ENCODE peak calls at places on chromosomes 12 and 14, in seven cellular contexts. Y is trophoblast cell, T is neuronal stem cell, A is mesendoderm, N is IMR-90, X is H9, I is mesenchymal stem cell. M is an unnamed sample.

GRCh38 chr12:53585726-53586125 is 40.5 kb downstream of the ATF7 start:
- DNase-seq in Y (no peak), T (no peak), A (no peak), N (no peak), X (no peak), I (no peak), M (no peak)

GRCh38 chr14:20631023-20631820 is 10.3 kb downstream of the OR6S1 start:
- DNase-seq in Y (no peak), T (no peak), A (peak), N (peak), X (peak), I (peak), M (no peak)

GRCh38 chr14:88299865-88300264 is 23.2 kb downstream of the KCNK10 start:
- DNase-seq in Y (no peak), T (no peak), A (no peak), N (no peak), X (no peak), I (no peak), M (no peak)

GRCh38 chr14:31025335-31026075 is at the start of gene AP4S1:
- DNase-seq in Y (no peak), T (peak), A (peak), N (no peak), X (peak), I (peak), M (peak)

GRCh38 chr12:53122961-53123468 is 19.7 kb downstream of the SOAT2 start:
- DNase-seq in Y (no peak), T (no peak), A (peak), N (peak), X (no peak), I (no peak), M (peak)

GRCh38 chr12:57479043-57479375 is 657 bp downstream of the ARHGAP9 start:
- DNase-seq in Y (no peak), T (no peak), A (no peak), N (no peak), X (no peak), I (no peak), M (no peak)

GRCh38 chr12:58086930-58087329 is 145.6 kb downstream of the ATP23 start:
- DNase-seq in Y (no peak), T (no peak), A (no peak), N (no peak), X (no peak), I (no peak), M (no peak)

GRCh38 chr12:88650715-88651114 is 70.4 kb upstream of the KITLG start:
- DNase-seq in Y (no peak), T (no peak), A (no peak), N (peak), X (no peak), I (peak), M (no peak)

GRCh38 chr12:19783547-19784444 is 344.5 kb downstream of the AEBP2 start:
- DNase-seq in Y (no peak), T (no peak), A (no peak), N (no peak), X (peak), I (no peak), M (no peak)

GRCh38 chr12:123771261-123771660 is 9.2 kb downstream of the DNAH10 start:
- DNase-seq in Y (no peak), T (no peak), A (no peak), N (no peak), X (no peak), I (no peak), M (no peak)

GRCh38 chr14:99134333-99135046 is 137.5 kb downstream of the BCL11B start:
- DNase-seq in Y (no peak), T (no peak), A (no peak), N (no peak), X (no peak), I (no peak), M (no peak)

GRCh38 chr14:38256358-38256840 is 506 bp upstream of the CLEC14A start:
- DNase-seq in Y (no peak), T (no peak), A (peak), N (peak), X (no peak), I (peak), M (no peak)
- H2BK5ac ChIP-seq in Y (no peak), T (no peak), A (no peak), N (peak), X (no peak), I (no peak), M (no peak)

GRCh38 chr12:48640428-48640827 is 41.6 kb downstream of the KANSL2 start:
- DNase-seq in Y (no peak), T (no peak), A (no peak), N (no peak), X (no peak), I (no peak), M (no peak)
- H2BK5ac ChIP-seq in Y (no peak), T (no peak), A (no peak), N (no peak), X (no peak), I (no peak), M (no peak)

DNA sequence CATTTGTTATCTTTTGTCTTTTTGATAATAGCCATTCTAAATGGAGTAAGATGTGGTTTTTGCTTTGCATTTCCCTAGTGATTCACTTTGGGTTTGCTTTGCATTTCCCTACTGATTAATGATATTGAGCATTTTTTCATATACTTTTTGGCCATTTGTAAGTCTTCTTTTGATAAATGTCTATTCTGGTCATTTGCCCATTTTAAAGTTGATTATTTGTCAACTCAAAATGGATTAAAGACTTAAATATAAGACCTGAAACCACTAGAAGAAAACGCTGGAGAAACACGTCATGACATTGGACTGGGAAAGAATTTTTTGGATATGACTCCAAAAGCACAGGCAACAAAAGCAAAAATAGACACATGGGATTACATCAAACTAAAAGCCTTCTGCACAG is 148.0 kb downstream of the APAF1 start:
- DNase-seq in Y (no peak), T (no peak), A (no peak), N (no peak), X (no peak), I (no peak), M (no peak)
- H2BK5ac ChIP-seq in Y (no peak), T (no peak), A (no peak), N (no peak), X (no peak), I (no peak), M (no peak)

DNA sequence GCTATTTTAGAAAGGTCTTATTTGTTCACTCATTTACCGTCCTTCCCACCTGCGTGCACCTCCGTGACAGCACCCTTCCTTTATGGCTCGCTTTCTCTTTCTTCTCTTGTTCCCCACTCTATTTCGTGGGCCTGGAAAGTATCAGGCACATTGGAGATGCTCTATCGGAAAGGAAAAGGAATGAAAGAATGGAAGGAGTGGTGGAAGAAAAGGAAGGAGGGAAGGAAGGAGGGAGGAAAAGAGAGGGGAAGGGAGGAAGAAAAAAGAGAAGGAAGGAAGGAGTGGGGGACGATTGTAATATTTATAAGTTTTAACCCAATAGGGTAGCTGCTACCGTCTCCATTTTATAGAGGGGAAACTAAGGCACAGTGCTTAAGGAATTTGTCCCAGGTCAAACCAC is 363.4 kb downstream of the CACNA1C start:
- DNase-seq in Y (no peak), T (no peak), A (no peak), N (no peak), X (no peak), I (no peak), M (no peak)
- H2BK5ac ChIP-seq in Y (no peak), T (no peak), A (no peak), N (no peak), X (no peak), I (no peak), M (no peak)

GRCh38 chr12:93176610-93177126 is 201.1 kb upstream of the NUDT4 start:
- DNase-seq in Y (no peak), T (no peak), A (no peak), N (no peak), X (no peak), I (peak), M (no peak)

GRCh38 chr12:93177208-93178153 is 200.2 kb upstream of the NUDT4 start:
- DNase-seq in Y (no peak), T (no peak), A (no peak), N (no peak), X (no peak), I (peak), M (no peak)

GRCh38 chr12:93174048-93174447 is 203.7 kb upstream of the NUDT4 start:
- DNase-seq in Y (no peak), T (no peak), A (no peak), N (peak), X (no peak), I (peak), M (no peak)

GRCh38 chr12:93174473-93174872 is 203.3 kb upstream of the NUDT4 start:
- DNase-seq in Y (no peak), T (no peak), A (no peak), N (no peak), X (no peak), I (no peak), M (no peak)

DNA sequence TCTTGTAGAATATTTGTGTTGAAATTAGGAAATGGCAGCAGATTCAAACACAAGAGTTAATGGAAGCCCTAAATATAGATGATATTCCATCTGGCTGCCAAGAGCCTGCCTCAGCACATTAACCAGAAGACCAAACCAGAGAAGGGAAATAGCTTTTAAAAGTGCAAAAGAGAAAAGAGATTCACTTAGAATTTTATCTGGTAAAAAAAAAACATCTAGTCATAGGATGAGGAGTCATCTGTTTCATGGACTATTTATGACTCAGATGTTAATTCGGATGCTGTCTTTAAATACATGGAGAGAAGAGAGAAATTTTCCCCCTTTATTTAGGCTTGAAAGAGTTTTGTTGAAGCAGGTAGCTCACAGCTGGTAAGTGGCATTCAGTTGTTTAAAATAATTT is 201.6 kb upstream of the NUDT4 start:
- DNase-seq in Y (no peak), T (no peak), A (no peak), N (peak), X (no peak), I (peak), M (no peak)
- H2BK5ac ChIP-seq in Y (no peak), T (no peak), A (no peak), N (peak), X (no peak), I (no peak), M (no peak)

DNA sequence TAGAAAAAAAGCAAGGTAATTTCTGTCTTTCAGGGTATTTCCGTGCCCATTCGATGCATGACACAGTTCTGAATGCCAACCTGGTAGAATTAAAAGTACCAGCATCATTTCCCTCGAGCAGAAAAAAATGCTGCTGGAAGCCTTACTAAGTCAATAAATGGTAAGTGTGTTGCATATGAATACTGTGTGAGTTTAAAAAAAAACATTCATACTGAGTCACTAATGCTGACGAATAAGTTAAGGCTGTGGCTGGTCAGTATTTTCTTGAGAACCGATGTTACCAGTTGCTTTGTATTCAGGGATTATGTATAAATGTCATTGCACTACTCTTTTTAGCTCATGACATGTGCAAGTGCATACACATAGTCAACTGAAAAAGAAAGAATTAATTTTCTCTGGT is 710.2 kb downstream of the TRHDE start:
- DNase-seq in Y (no peak), T (no peak), A (no peak), N (no peak), X (no peak), I (no peak), M (no peak)
- H2BK5ac ChIP-seq in Y (no peak), T (no peak), A (no peak), N (no peak), X (no peak), I (no peak), M (no peak)

GRCh38 chr12:27455589-27455988 is 9.1 kb downstream of the SMCO2 start:
- DNase-seq in Y (no peak), T (no peak), A (no peak), N (no peak), X (no peak), I (no peak), M (no peak)
- H2BK5ac ChIP-seq in Y (no peak), T (no peak), A (no peak), N (no peak), X (no peak), I (no peak), M (no peak)